ENCODE peak calls at places on chromosomes 7 and 10, in six cellular contexts. T is HEK293T, H is NCI-H1417, X is cardiac fibroblast, R is DMS 273 treated with DMSO at 0.1 percent for 48 hours, S is PC-3. O is an unnamed sample.

GRCh38 chr7:7799138-7799537 is 80.7 kb upstream of the RPA3 start:
- DNase-seq in T (no peak), H (peak; percentile 38), X (no peak), R (peak; percentile 22), S (peak; percentile 73), O (peak; percentile 50)

GRCh38 chr7:41508755-41509154 is 194.1 kb downstream of the INHBA start:
- DNase-seq in T (no peak), H (no peak), X (no peak), R (no peak), S (no peak), O (peak; percentile 39)

GRCh38 chr7:55588976-55589604 is 16.8 kb upstream of the VOPP1 start:
- DNase-seq in T (peak; percentile 4), H (no peak), X (no peak), R (no peak), S (no peak), O (no peak)

GRCh38 chr7:152602962-152603361 is 73.0 kb downstream of the XRCC2 start:
- DNase-seq in T (no peak), H (no peak), X (peak; percentile 63), R (no peak), S (no peak), O (peak; percentile 61)

GRCh38 chr10:116708386-116708785 is 34.0 kb downstream of the HSPA12A start:
- DNase-seq in T (no peak), H (no peak), X (peak; percentile 69), R (no peak), S (no peak), O (peak; percentile 38)

GRCh38 chr10:78894089-78894840 is 174.5 kb upstream of the ZMIZ1 start:
- DNase-seq in T (no peak), H (no peak), X (no peak), R (no peak), S (no peak), O (no peak)

GRCh38 chr7:78066599-78066998 is 268.0 kb downstream of the PHTF2 start:
- DNase-seq in T (no peak), H (no peak), X (no peak), R (no peak), S (no peak), O (no peak)

GRCh38 chr7:150755473-150756099 is 18.4 kb downstream of the GIMAP5 start:
- DNase-seq in T (no peak), H (no peak), X (no peak), R (no peak), S (no peak), O (no peak)

GRCh38 chr10:77049896-77050295 is 587.7 kb downstream of the KCNMA1 start:
- DNase-seq in T (no peak), H (no peak), X (peak; percentile 53), R (no peak), S (peak; percentile 50), O (peak; percentile 17)

GRCh38 chr10:85832988-85833387 is 533.6 kb downstream of the GRID1 start:
- DNase-seq in T (no peak), H (no peak), X (no peak), R (no peak), S (no peak), O (no peak)

GRCh38 chr7:80659120-80660055 is 20.9 kb downstream of the CD36 start:
- DNase-seq in T (peak; percentile 12), H (no peak), X (peak; percentile 68), R (no peak), S (peak; percentile 62), O (peak; percentile 28)

GRCh38 chr7:102466097-102466496 is 1.3 kb downstream of the LRWD1 start:
- DNase-seq in T (no peak), H (no peak), X (no peak), R (no peak), S (no peak), O (no peak)

GRCh38 chr7:66604198-66604597 is 24.5 kb upstream of the KCTD7 start:
- DNase-seq in T (no peak), H (no peak), X (no peak), R (no peak), S (no peak), O (peak; percentile 7)

GRCh38 chr7:27871086-27871485 is 131.1 kb downstream of the TAX1BP1 start:
- DNase-seq in T (no peak), H (no peak), X (no peak), R (no peak), S (no peak), O (no peak)

GRCh38 chr7:113314594-113314993 is 196.2 kb upstream of the SMIM30 start:
- DNase-seq in T (no peak), H (no peak), X (no peak), R (no peak), S (no peak), O (no peak)

GRCh38 chr7:87574630-87575029 is 26.1 kb downstream of the ABCB1 start:
- DNase-seq in T (no peak), H (no peak), X (no peak), R (no peak), S (peak; percentile 43), O (peak; percentile 84)

GRCh38 chr10:133102415-133103095 is 14.8 kb downstream of the ADGRA1 start:
- DNase-seq in T (no peak), H (no peak), X (no peak), R (no peak), S (no peak), O (no peak)

O was measured in iris pigment epithelial cell.